ENCODE peak calls at places on chromosomes 13 and 19, in five cellular contexts. L is H1, C is IMR-90, B is neuronal stem cell, M is mesenchymal stem cell. E is an unnamed sample.

GRCh38 chr19:38919837-38920528 is 8.0 kb upstream of the CCER2 start:
- DNase-seq in M (no peak), C (no peak), L (no peak), B (no peak), E (no peak)

GRCh38 chr19:50723069-50723468 is at the start of gene CLEC11A:
- DNase-seq in B (no peak), M (no peak), C (peak; percentile 80), L (no peak), E (no peak)

GRCh38 chr13:36839981-36840380 is 21.0 kb downstream of the RFXAP start:
- DNase-seq in B (no peak), M (no peak), L (no peak), C (no peak), E (no peak)

GRCh38 chr13:33676045-33676699 is 141.8 kb upstream of the RFC3 start:
- DNase-seq in B (no peak), L (no peak), C (no peak), M (no peak), E (no peak)

GRCh38 chr19:16143399-16144215 is at the start of gene HSH2D:
- DNase-seq in B (no peak), L (peak; percentile 63), M (no peak), C (no peak), E (peak; percentile 93)

GRCh38 chr19:47230122-47230920 is 678 bp downstream of the BBC3 start:
- DNase-seq in M (peak; percentile 56), B (no peak), C (peak; percentile 18), L (no peak), E (peak; percentile 73)

GRCh38 chr13:47556703-47557102 is 444.4 kb downstream of the SUCLA2 start:
- DNase-seq in C (no peak), M (no peak), L (no peak), B (no peak), E (no peak)

GRCh38 chr19:32265991-32266390 is 79.4 kb upstream of the ZNF507 start:
- DNase-seq in L (no peak), M (no peak), B (peak; percentile 15), C (no peak), E (no peak)

GRCh38 chr13:78679329-78679728 is 20.4 kb upstream of the OBI1 start:
- DNase-seq in B (no peak), M (no peak), L (no peak), C (no peak), E (no peak)

GRCh38 chr19:17172624-17173345 is 42.4 kb upstream of the USE1 start:
- DNase-seq in B (no peak), C (no peak), L (no peak), M (no peak), E (no peak)

GRCh38 chr13:79246575-79246949 is 159.5 kb downstream of the RBM26 start:
- DNase-seq in L (no peak), M (no peak), B (no peak), C (no peak), E (no peak)

GRCh38 chr13:113510871-113511270 is 20.4 kb upstream of the DCUN1D2 start:
- DNase-seq in L (no peak), M (no peak), C (no peak), B (no peak), E (no peak)

GRCh38 chr19:1357695-1358094 is 26.0 kb upstream of the NDUFS7 start:
- DNase-seq in L (peak; percentile 36), B (no peak), M (no peak), C (no peak), E (peak; percentile 70)

GRCh38 chr19:50693064-50693975 is 26.3 kb downstream of the SHANK1 start:
- DNase-seq in C (no peak), B (no peak), L (no peak), M (no peak), E (no peak)

GRCh38 chr13:23588576-23589141 is 18.4 kb downstream of the TNFRSF19 start:
- DNase-seq in M (no peak), C (no peak), L (no peak), B (no peak), E (no peak)

GRCh38 chr13:39350461-39350881 is 252.5 kb downstream of the LHFPL6 start:
- DNase-seq in M (no peak), C (no peak), L (no peak), B (no peak), E (no peak)

GRCh38 chr13:20860844-20861243 is 41.7 kb downstream of the XPO4 start:
- DNase-seq in M (no peak), L (no peak), C (no peak), B (no peak), E (no peak)

GRCh38 chr13:40403509-40404241 is 262.8 kb downstream of the FOXO1 start:
- DNase-seq in L (no peak), C (no peak), B (no peak), M (no peak), E (no peak)

GRCh38 chr19:30545752-30546151 is 173.6 kb downstream of the ZNF536 start:
- DNase-seq in B (no peak), M (no peak), C (no peak), L (no peak), E (no peak)

GRCh38 chr19:23718802-23719201 is 31.8 kb upstream of the ZNF675 start:
- DNase-seq in B (no peak), C (no peak), L (no peak), M (no peak), E (peak; percentile 41)

GRCh38 chr19:55146078-55146647 is 2.8 kb downstream of the TNNT1 start:
- DNase-seq in C (no peak), B (no peak), M (peak; percentile 17), L (no peak), E (peak; percentile 72)

GRCh38 chr19:18274303-18274775 is at the start of gene IQCN:
- DNase-seq in M (peak; percentile 85), L (no peak), C (no peak), B (no peak), E (peak; percentile 75)

GRCh38 chr13:48492123-48493075 is 40.5 kb downstream of the RCBTB2 start:
- DNase-seq in C (peak; percentile 18), M (peak; percentile 51), L (no peak), B (no peak), E (no peak)

GRCh38 chr19:6227941-6228325 is 51.8 kb downstream of the MLLT1 start:
- DNase-seq in B (no peak), C (no peak), L (no peak), M (no peak), E (no peak)

GRCh38 chr19:29060833-29061364 is 152.1 kb downstream of the UQCRFS1 start:
- DNase-seq in M (no peak), C (no peak), B (no peak), L (no peak), E (no peak)

GRCh38 chr13:93847162-93847561 is 620.6 kb downstream of the GPC6 start:
- DNase-seq in B (no peak), C (peak; percentile 93), M (peak; percentile 80), L (no peak), E (no peak)

GRCh38 chr13:97566907-97567306 is 132.9 kb downstream of the RAP2A start:
- DNase-seq in B (no peak), M (no peak), L (no peak), C (no peak), E (no peak)

GRCh38 chr13:51058461-51059167 is 52.5 kb downstream of the C13orf42 start:
- DNase-seq in C (no peak), B (peak; percentile 51), M (no peak), L (no peak), E (no peak)

GRCh38 chr19:39502640-39503417 is 4.1 kb downstream of the DLL3 start:
- DNase-seq in M (peak; percentile 53), C (peak; percentile 73), L (no peak), B (peak; percentile 59), E (peak; percentile 81)

GRCh38 chr19:31018951-31019350 is 330.3 kb downstream of the TSHZ3 start:
- DNase-seq in C (no peak), M (no peak), L (no peak), B (no peak), E (no peak)

GRCh38 chr19:43820098-43820860 is 6.8 kb upstream of the ZNF283 start:
- DNase-seq in L (peak; percentile 44), B (no peak), C (peak; percentile 42), M (no peak), E (peak; percentile 57)

GRCh38 chr19:518292-519231 is 11.3 kb downstream of the TPGS1 start:
- DNase-seq in B (peak; percentile 50), C (peak; percentile 63), L (no peak), M (peak; percentile 92), E (peak; percentile 82)

GRCh38 chr13:62629618-62630017 is 1214.0 kb upstream of the PCDH20 start:
- DNase-seq in M (no peak), B (no peak), L (no peak), C (no peak), E (no peak)

GRCh38 chr19:34712606-34713261 is 21.3 kb upstream of the ZNF181 start:
- DNase-seq in L (peak; percentile 23), B (peak; percentile 61), M (peak; percentile 77), C (peak; percentile 82), E (peak; percentile 61)

GRCh38 chr13:59398127-59398526 is 765.6 kb downstream of the DIAPH3 start:
- DNase-seq in L (no peak), C (no peak), M (no peak), B (no peak), E (no peak)

GRCh38 chr13:59391696-59392095 is 772.0 kb downstream of the DIAPH3 start:
- DNase-seq in C (peak; percentile 74), L (no peak), B (peak; percentile 40), M (peak; percentile 73), E (peak; percentile 52)

GRCh38 chr13:59392328-59392727 is 771.4 kb downstream of the DIAPH3 start:
- DNase-seq in B (no peak), M (no peak), C (no peak), L (no peak), E (no peak)

GRCh38 chr13:59398661-59399060 is 765.1 kb downstream of the DIAPH3 start:
- DNase-seq in M (no peak), L (no peak), B (no peak), C (no peak), E (no peak)

GRCh38 chr13:59394526-59394925 is 769.2 kb downstream of the DIAPH3 start:
- DNase-seq in B (no peak), L (no peak), M (no peak), C (no peak), E (no peak)
- H2BK15ac ChIP-seq in B (no peak overlapping the region), L (no peak overlapping the region), M (no peak overlapping the region), C (no peak overlapping the region), E (no peak overlapping the region)

DNA sequence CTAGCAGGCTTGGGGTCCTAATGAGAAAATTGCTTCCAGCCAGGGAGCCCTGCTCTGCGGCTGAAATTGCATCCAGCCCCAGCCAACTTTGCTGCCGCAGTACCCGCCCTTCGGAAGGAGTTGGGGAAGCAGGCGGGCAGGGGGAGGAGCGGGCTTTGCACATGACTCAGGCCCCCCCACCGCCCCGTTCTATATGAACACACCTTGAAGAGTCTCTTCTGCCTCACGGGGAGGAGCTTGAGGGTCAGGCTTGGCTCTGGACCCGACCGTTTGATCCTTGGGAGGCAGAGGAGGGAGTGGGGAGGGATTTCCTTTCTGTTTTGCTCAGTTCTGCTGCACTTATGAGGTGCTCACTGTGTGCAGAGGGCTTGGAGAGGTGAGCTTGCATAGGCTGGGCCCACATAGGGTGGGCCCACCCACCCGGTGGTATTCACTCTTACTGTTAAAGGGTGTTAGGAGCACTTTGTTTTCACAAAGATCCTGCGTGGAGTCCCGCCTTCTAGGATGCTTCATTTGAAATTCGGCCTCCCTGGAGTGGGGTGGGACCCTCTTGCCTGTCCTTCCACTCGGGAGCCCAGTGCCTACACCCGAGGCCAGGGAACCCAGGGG is 46.5 kb downstream of the LYL1 start:
- DNase-seq in M (peak; percentile 29), L (no peak), C (peak; percentile 71), B (no peak), E (peak; percentile 73)
- H2BK120ac ChIP-seq in M (peak overlapping the region; percentile 46), L (no peak overlapping the region), C (peak overlapping the region; percentile 100), B (no peak overlapping the region), E (no peak overlapping the region)

GRCh38 chr13:110705826-110706569 is at the start of gene CARS2:
- DNase-seq in B (peak; percentile 95), M (peak; percentile 97), L (peak; percentile 91), C (peak; percentile 91), E (peak; percentile 99)
- H3K14ac ChIP-seq in B (peak within 1 kb of the TSS; percentile 97), M (no peak within 1 kb of the TSS), L (peak within 1 kb of the TSS; percentile 67), C (peak within 1 kb of the TSS; percentile 81), E (peak within 1 kb of the TSS; percentile 66)

GRCh38 chr13:28475916-28476725 is 18.8 kb downstream of the FLT1 start:
- DNase-seq in L (no peak), B (no peak), M (peak; percentile 92), C (peak; percentile 97), E (no peak)
- H2BK15ac ChIP-seq in L (no peak overlapping the region), B (no peak overlapping the region), M (no peak overlapping the region), C (peak overlapping the region; percentile 69), E (no peak overlapping the region)